ENCODE peak calls at places on chromosomes 6 and 20, in seven cellular contexts. A is H1, P is A549, X is GM12878, K is K562, Y is IMR-90, S is SK-N-SH. V is an unnamed sample.
A peak's percentile ranks its signal among the peaks of the same experiment; 100 is the strongest.

GRCh38 chr6:109865968-109866367 is 112.1 kb upstream of the GPR6 start:
- DNase-seq in X (no peak), Y (no peak), A (no peak), P (no peak), K (no peak), S (no peak), V (no peak)

GRCh38 chr6:149405823-149406765 is 6.0 kb downstream of the SUMO4 start:
- DNase-seq in S (no peak), P (no peak), K (no peak), X (no peak), A (no peak), Y (peak; percentile 51), V (no peak)

GRCh38 chr6:5088780-5089179 is 3.6 kb downstream of the PPP1R3G start:
- DNase-seq in S (no peak), K (no peak), P (no peak), A (no peak), X (no peak), Y (no peak), V (peak; percentile 65)

GRCh38 chr6:41503841-41504525 is 42.2 kb upstream of the FOXP4 start:
- DNase-seq in Y (peak; percentile 73), S (peak; percentile 82), P (peak; percentile 27), A (no peak), X (no peak), K (no peak), V (peak; percentile 52)

GRCh38 chr20:44324343-44324742 is 12.5 kb upstream of the R3HDML start:
- DNase-seq in Y (no peak), P (no peak), X (no peak), S (no peak), A (no peak), K (no peak), V (no peak)

GRCh38 chr20:19942611-19943010 is 74.6 kb upstream of the NAA20 start:
- DNase-seq in P (no peak), S (no peak), K (no peak), A (no peak), X (no peak), Y (no peak), V (no peak)

GRCh38 chr6:35016417-35017221 is 124.5 kb downstream of the TCP11 start:
- DNase-seq in K (no peak), S (no peak), A (no peak), P (no peak), Y (peak; percentile 88), X (no peak), V (no peak)

GRCh38 chr6:133236898-133237297 is 4.3 kb upstream of the EYA4 start:
- DNase-seq in X (no peak), K (no peak), P (no peak), S (no peak), Y (peak; percentile 92), A (no peak), V (no peak)

GRCh38 chr20:48360338-48360698 is 467.5 kb downstream of the PREX1 start:
- DNase-seq in P (no peak), A (no peak), Y (no peak), S (no peak), K (no peak), X (peak; percentile 68), V (no peak)

GRCh38 chr20:62727584-62728027 is 19.0 kb downstream of the NTSR1 start:
- DNase-seq in S (no peak), P (no peak), A (no peak), K (no peak), Y (no peak), X (no peak), V (no peak)

GRCh38 chr20:56552911-56553629 is 20.0 kb downstream of the FAM209B start:
- DNase-seq in A (no peak), Y (no peak), K (no peak), S (no peak), P (no peak), X (peak; percentile 36), V (no peak)

GRCh38 chr6:166998256-166999144 is 697 bp upstream of the CEP43 start:
- DNase-seq in Y (no peak), X (no peak), S (peak; percentile 57), P (no peak), K (peak; percentile 24), A (no peak), V (no peak)

GRCh38 chr6:130385059-130385695 is 19.4 kb downstream of the TMEM200A start:
- DNase-seq in Y (no peak), S (no peak), X (no peak), K (no peak), A (no peak), P (no peak), V (no peak)

GRCh38 chr6:136547336-136547735 is 2.9 kb downstream of the MAP7 start:
- DNase-seq in X (no peak), S (peak; percentile 61), P (peak; percentile 34), K (no peak), Y (peak; percentile 63), A (no peak), V (no peak)

GRCh38 chr6:125823180-125823579 is 32.4 kb downstream of the NCOA7 start:
- DNase-seq in S (no peak), Y (no peak), K (no peak), A (no peak), X (no peak), P (no peak), V (no peak)

GRCh38 chr6:90284236-90284744 is 12.4 kb downstream of the BACH2 start:
- DNase-seq in K (peak; percentile 63), Y (peak; percentile 95), S (no peak), P (peak; percentile 62), A (no peak), X (no peak), V (no peak)

GRCh38 chr6:127120109-127120786 is 1.8 kb downstream of the RSPO3 start:
- DNase-seq in P (no peak), A (no peak), K (no peak), S (peak; percentile 34), Y (no peak), X (no peak), V (no peak)

GRCh38 chr6:119308994-119309657 is 40.4 kb downstream of the MAN1A1 start:
- DNase-seq in X (no peak), P (no peak), S (no peak), Y (no peak), A (no peak), K (no peak), V (peak; percentile 51)

GRCh38 chr20:1718604-1719384 is 61.2 kb upstream of the SIRPG start:
- DNase-seq in A (no peak), K (no peak), Y (peak; percentile 46), P (no peak), X (no peak), S (no peak), V (no peak)

GRCh38 chr6:27541212-27541931 is 68.5 kb upstream of the ZNF184 start:
- DNase-seq in X (no peak), P (no peak), S (no peak), A (no peak), K (peak; percentile 65), Y (peak; percentile 14), V (peak; percentile 56)

GRCh38 chr20:31684153-31685003 is 38.3 kb downstream of the BCL2L1 start:
- DNase-seq in X (no peak), Y (no peak), A (no peak), K (no peak), P (no peak), S (no peak), V (no peak)

GRCh38 chr6:88867841-88868558 is 95.4 kb downstream of the RNGTT start:
- DNase-seq in K (no peak), A (no peak), Y (peak; percentile 70), P (peak; percentile 13), X (no peak), S (no peak), V (no peak)

GRCh38 chr20:5074050-5074674 is 45.6 kb downstream of the PCNA start:
- DNase-seq in P (no peak), Y (no peak), X (peak; percentile 44), S (no peak), K (no peak), A (no peak), V (no peak)

GRCh38 chr6:3005077-3005476 is 5.4 kb downstream of the NQO2 start:
- DNase-seq in S (no peak), A (no peak), P (no peak), K (no peak), Y (no peak), X (no peak), V (no peak)

GRCh38 chr6:70398783-70399730 is 14.3 kb upstream of the FAM135A start:
- DNase-seq in Y (peak; percentile 23), P (peak; percentile 68), A (no peak), S (no peak), K (peak; percentile 53), X (no peak), V (peak; percentile 96)

GRCh38 chr20:34791289-34792020 is 34.0 kb downstream of the NCOA6 start:
- DNase-seq in Y (peak; percentile 67), X (no peak), S (no peak), K (no peak), P (no peak), A (no peak), V (no peak)

GRCh38 chr20:11880694-11881093 is 37.0 kb upstream of the BTBD3 start:
- DNase-seq in Y (no peak), K (no peak), X (no peak), P (no peak), S (no peak), A (no peak), V (peak; percentile 24)

GRCh38 chr6:150004783-150005717 is 20.3 kb downstream of the RAET1L start:
- DNase-seq in A (peak; percentile 83), Y (peak; percentile 80), S (peak; percentile 93), K (peak; percentile 99), P (peak; percentile 90), X (no peak), V (peak; percentile 84)

DNA sequence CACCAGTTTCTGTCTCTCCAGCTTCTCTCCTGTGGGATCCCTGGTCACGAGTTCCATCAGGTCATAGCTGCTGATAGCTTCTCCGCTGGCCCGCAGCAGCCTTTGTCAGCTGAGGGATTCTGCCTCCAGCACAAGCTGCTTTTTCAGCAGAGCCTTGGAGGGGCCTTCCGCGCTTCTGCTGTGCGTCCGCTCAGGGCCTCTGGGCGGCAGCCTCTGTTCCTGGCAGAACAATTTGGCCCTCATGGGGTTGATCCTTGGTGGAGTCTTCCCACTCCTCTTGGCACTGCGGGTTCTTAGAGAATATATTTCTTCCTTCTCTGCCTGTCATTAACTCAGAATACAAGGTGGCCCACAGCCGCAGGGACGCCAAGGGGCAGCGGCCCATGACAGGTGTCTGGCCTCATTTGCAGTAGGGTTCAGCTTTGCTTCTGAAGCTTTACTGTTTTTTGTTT is 158.8 kb downstream of the DTNBP1 start:
- DNase-seq in P (no peak), Y (no peak), A (no peak), S (peak; percentile 46), X (no peak), K (no peak), V (no peak)
- TF ChIP-seq RFX5 in P (no peak), Y (no peak), A (no peak), S (no peak), X (no peak), K (no peak), V (no peak)

GRCh38 chr20:32885952-32886351 is 27.2 kb downstream of the EFCAB8 start:
- DNase-seq in K (no peak), S (no peak), A (no peak), X (no peak), Y (no peak), P (no peak), V (no peak)
- TF ChIP-seq RFX5 in K (no peak), S (no peak), A (no peak), X (no peak), Y (no peak), P (no peak), V (no peak)

GRCh38 chr6:12585497-12585958 is 131.0 kb upstream of the PHACTR1 start:
- DNase-seq in Y (peak; percentile 19), K (no peak), X (no peak), S (no peak), P (no peak), A (no peak), V (no peak)
- TF ChIP-seq RFX5 in Y (no peak), K (no peak), X (no peak), S (no peak), P (no peak), A (no peak), V (no peak)

GRCh38 chr6:25717856-25718740 is 36.4 kb upstream of the SLC17A4 start:
- DNase-seq in P (peak; percentile 13), A (no peak), K (peak; percentile 35), S (peak; percentile 44), X (no peak), Y (peak; percentile 6), V (peak; percentile 39)
- TF ChIP-seq RFX5 in P (no peak), A (no peak), K (no peak), S (no peak), X (no peak), Y (no peak), V (no peak)